ENCODE peak calls at places on chromosomes 12 and 14, in eight cellular contexts. One of them, this sample, is unnamed.
A peak's percentile ranks its signal among the peaks of the same experiment; 100 is the strongest.

GRCh38 chr12:48980953-48981756 is 3.0 kb downstream of the WNT1 start:
- DNase-seq in naive thymus-derived CD8-positive, alpha-beta T cell: peak; percentile 60
- DNase-seq in fibroblast of pulmonary artery: no peak
- DNase-seq in stimulated activated naive B cell treated with anti-CD40 and anti-IgM and Interleukin-4, amounts not matched to agents 10 μg/mL and 1 μg/mL and 100 μg/mL, for 72 hours: no peak
- DNase-seq in GM23248: peak; percentile 66
- DNase-seq in stimulated activated CD4-positive, alpha-beta T cell treated with anti-CD3 and anti-CD28 coated beads, Interleukin-15, amount 100 ng/mL, for 1 hour: no peak
- DNase-seq in iris pigment epithelial cell: no peak
- DNase-seq in neural crest cell: no peak
- DNase-seq in this sample: peak; percentile 75

GRCh38 chr12:40314927-40315326 is 90.1 kb downstream of the LRRK2 start:
- DNase-seq in neural crest cell: no peak
- DNase-seq in GM23248: no peak
- DNase-seq in iris pigment epithelial cell: no peak
- DNase-seq in naive thymus-derived CD8-positive, alpha-beta T cell: no peak
- DNase-seq in stimulated activated CD4-positive, alpha-beta T cell treated with anti-CD3 and anti-CD28 coated beads, Interleukin-15, amount 100 ng/mL, for 1 hour: no peak
- DNase-seq in stimulated activated naive B cell treated with anti-CD40 and anti-IgM and Interleukin-4, amounts not matched to agents 10 μg/mL and 1 μg/mL and 100 μg/mL, for 72 hours: no peak
- DNase-seq in fibroblast of pulmonary artery: no peak
- DNase-seq in this sample: no peak

GRCh38 chr14:74346341-74346740 is 1.9 kb upstream of the VRTN start:
- DNase-seq in neural crest cell: no peak
- DNase-seq in stimulated activated naive B cell treated with anti-CD40 and anti-IgM and Interleukin-4, amounts not matched to agents 10 μg/mL and 1 μg/mL and 100 μg/mL, for 72 hours: no peak
- DNase-seq in stimulated activated CD4-positive, alpha-beta T cell treated with anti-CD3 and anti-CD28 coated beads, Interleukin-15, amount 100 ng/mL, for 1 hour: no peak
- DNase-seq in naive thymus-derived CD8-positive, alpha-beta T cell: no peak
- DNase-seq in fibroblast of pulmonary artery: no peak
- DNase-seq in iris pigment epithelial cell: no peak
- DNase-seq in GM23248: no peak
- DNase-seq in this sample: no peak

GRCh38 chr12:70267550-70267949 is 24.3 kb downstream of the CNOT2 start:
- DNase-seq in iris pigment epithelial cell: peak; percentile 70
- DNase-seq in naive thymus-derived CD8-positive, alpha-beta T cell: no peak
- DNase-seq in neural crest cell: no peak
- DNase-seq in stimulated activated naive B cell treated with anti-CD40 and anti-IgM and Interleukin-4, amounts not matched to agents 10 μg/mL and 1 μg/mL and 100 μg/mL, for 72 hours: no peak
- DNase-seq in fibroblast of pulmonary artery: peak; percentile 58
- DNase-seq in stimulated activated CD4-positive, alpha-beta T cell treated with anti-CD3 and anti-CD28 coated beads, Interleukin-15, amount 100 ng/mL, for 1 hour: no peak
- DNase-seq in GM23248: peak; percentile 26
- DNase-seq in this sample: no peak

GRCh38 chr14:26935733-26936132 is 337.9 kb upstream of the NOVA1 start:
- DNase-seq in neural crest cell: no peak
- DNase-seq in naive thymus-derived CD8-positive, alpha-beta T cell: no peak
- DNase-seq in stimulated activated CD4-positive, alpha-beta T cell treated with anti-CD3 and anti-CD28 coated beads, Interleukin-15, amount 100 ng/mL, for 1 hour: no peak
- DNase-seq in GM23248: no peak
- DNase-seq in iris pigment epithelial cell: no peak
- DNase-seq in stimulated activated naive B cell treated with anti-CD40 and anti-IgM and Interleukin-4, amounts not matched to agents 10 μg/mL and 1 μg/mL and 100 μg/mL, for 72 hours: no peak
- DNase-seq in fibroblast of pulmonary artery: no peak
- DNase-seq in this sample: no peak

GRCh38 chr12:88884600-88884999 is 304.3 kb upstream of the KITLG start:
- DNase-seq in stimulated activated CD4-positive, alpha-beta T cell treated with anti-CD3 and anti-CD28 coated beads, Interleukin-15, amount 100 ng/mL, for 1 hour: no peak
- DNase-seq in stimulated activated naive B cell treated with anti-CD40 and anti-IgM and Interleukin-4, amounts not matched to agents 10 μg/mL and 1 μg/mL and 100 μg/mL, for 72 hours: no peak
- DNase-seq in neural crest cell: no peak
- DNase-seq in fibroblast of pulmonary artery: no peak
- DNase-seq in naive thymus-derived CD8-positive, alpha-beta T cell: no peak
- DNase-seq in GM23248: no peak
- DNase-seq in iris pigment epithelial cell: no peak
- DNase-seq in this sample: no peak

GRCh38 chr12:53063708-53064612 is 14.1 kb downstream of the TNS2 start:
- DNase-seq in GM23248: peak; percentile 93
- DNase-seq in naive thymus-derived CD8-positive, alpha-beta T cell: no peak
- DNase-seq in fibroblast of pulmonary artery: peak; percentile 61
- DNase-seq in stimulated activated naive B cell treated with anti-CD40 and anti-IgM and Interleukin-4, amounts not matched to agents 10 μg/mL and 1 μg/mL and 100 μg/mL, for 72 hours: no peak
- DNase-seq in neural crest cell: no peak
- DNase-seq in iris pigment epithelial cell: no peak
- DNase-seq in stimulated activated CD4-positive, alpha-beta T cell treated with anti-CD3 and anti-CD28 coated beads, Interleukin-15, amount 100 ng/mL, for 1 hour: no peak
- DNase-seq in this sample: no peak

GRCh38 chr12:122021193-122021821 is 377 bp upstream of the BCL7A start:
- DNase-seq in GM23248: peak; percentile 55
- DNase-seq in stimulated activated CD4-positive, alpha-beta T cell treated with anti-CD3 and anti-CD28 coated beads, Interleukin-15, amount 100 ng/mL, for 1 hour: no peak
- DNase-seq in stimulated activated naive B cell treated with anti-CD40 and anti-IgM and Interleukin-4, amounts not matched to agents 10 μg/mL and 1 μg/mL and 100 μg/mL, for 72 hours: no peak
- DNase-seq in fibroblast of pulmonary artery: peak; percentile 25
- DNase-seq in iris pigment epithelial cell: peak; percentile 18
- DNase-seq in naive thymus-derived CD8-positive, alpha-beta T cell: no peak
- DNase-seq in neural crest cell: peak; percentile 34
- DNase-seq in this sample: no peak